ENCODE peak calls at places on chromosome 12, in six cellular contexts. E, S, M, K, Y and G are unnamed samples.

GRCh38 chr12:22658214-22658613 is 33.2 kb downstream of the ETNK1 start:
- DNase-seq in K (no peak), S (no peak), M (no peak), Y (no peak), E (no peak), G (no peak)

GRCh38 chr12:9798008-9798619 is 29.2 kb upstream of the KLRF1 start:
- DNase-seq in S (peak; percentile 61), Y (peak; percentile 49), M (no peak), E (peak; percentile 45), K (peak; percentile 41), G (no peak)

GRCh38 chr12:121610239-121611149 is 15.8 kb upstream of the ORAI1 start:
- DNase-seq in M (no peak), E (no peak), Y (no peak), S (no peak), K (no peak), G (no peak)

GRCh38 chr12:93786669-93787397 is 109.7 kb downstream of the CRADD start:
- DNase-seq in K (no peak), S (no peak), E (no peak), Y (no peak), M (no peak), G (no peak)

GRCh38 chr12:71954861-71955260 is 16.2 kb downstream of the TPH2 start:
- DNase-seq in Y (no peak), S (no peak), K (no peak), M (no peak), E (no peak), G (no peak)

GRCh38 chr12:62273724-62274380 is 13.6 kb downstream of the USP15 start:
- DNase-seq in S (no peak), M (no peak), K (peak; percentile 16), Y (no peak), E (no peak), G (no peak)

GRCh38 chr12:93913845-93914244 is 234.5 kb upstream of the PLXNC1 start:
- DNase-seq in S (no peak), M (no peak), K (no peak), Y (no peak), E (no peak), G (no peak)

GRCh38 chr12:54164402-54165145 is 24.2 kb downstream of the SMUG1 start:
- DNase-seq in S (no peak), K (no peak), E (no peak), Y (no peak), M (no peak), G (no peak)

GRCh38 chr12:19183121-19183838 is 53.7 kb downstream of the PLEKHA5 start:
- DNase-seq in Y (no peak), M (no peak), E (no peak), K (no peak), S (no peak), G (no peak)

GRCh38 chr12:89350661-89351488 is 1.4 kb downstream of the DUSP6 start:
- DNase-seq in K (no peak), S (peak; percentile 86), M (peak; percentile 79), E (no peak), Y (no peak), G (no peak)

GRCh38 chr12:45402288-45402687 is 186.4 kb downstream of the ANO6 start:
- DNase-seq in K (no peak), E (no peak), Y (no peak), S (no peak), M (no peak), G (no peak)

GRCh38 chr12:25005376-25005775 is 56.5 kb upstream of the BCAT1 start:
- DNase-seq in M (no peak), E (no peak), Y (no peak), S (no peak), K (no peak), G (no peak)

GRCh38 chr12:12620730-12621315 is 9.1 kb downstream of the CREBL2 start:
- DNase-seq in K (no peak), E (no peak), S (no peak), Y (no peak), M (no peak), G (no peak)

GRCh38 chr12:39440101-39440500 is 2.8 kb downstream of the KIF21A start:
- DNase-seq in E (no peak), S (no peak), K (no peak), M (no peak), Y (no peak), G (no peak)

GRCh38 chr12:15613981-15614380 is 175.2 kb downstream of the EPS8 start:
- DNase-seq in K (no peak), E (no peak), Y (no peak), S (no peak), M (no peak), G (no peak)

GRCh38 chr12:15534322-15534721 is 212.0 kb downstream of the PTPRO start:
- DNase-seq in Y (no peak), E (no peak), M (no peak), S (no peak), K (no peak), G (no peak)

GRCh38 chr12:4202918-4203317 is 70.6 kb upstream of the CCND2 start:
- DNase-seq in M (no peak), Y (no peak), K (no peak), E (no peak), S (no peak), G (no peak)

GRCh38 chr12:84492381-84492883 is 420.2 kb downstream of the SLC6A15 start:
- DNase-seq in S (no peak), Y (no peak), E (no peak), M (no peak), K (no peak), G (no peak)

DNA sequence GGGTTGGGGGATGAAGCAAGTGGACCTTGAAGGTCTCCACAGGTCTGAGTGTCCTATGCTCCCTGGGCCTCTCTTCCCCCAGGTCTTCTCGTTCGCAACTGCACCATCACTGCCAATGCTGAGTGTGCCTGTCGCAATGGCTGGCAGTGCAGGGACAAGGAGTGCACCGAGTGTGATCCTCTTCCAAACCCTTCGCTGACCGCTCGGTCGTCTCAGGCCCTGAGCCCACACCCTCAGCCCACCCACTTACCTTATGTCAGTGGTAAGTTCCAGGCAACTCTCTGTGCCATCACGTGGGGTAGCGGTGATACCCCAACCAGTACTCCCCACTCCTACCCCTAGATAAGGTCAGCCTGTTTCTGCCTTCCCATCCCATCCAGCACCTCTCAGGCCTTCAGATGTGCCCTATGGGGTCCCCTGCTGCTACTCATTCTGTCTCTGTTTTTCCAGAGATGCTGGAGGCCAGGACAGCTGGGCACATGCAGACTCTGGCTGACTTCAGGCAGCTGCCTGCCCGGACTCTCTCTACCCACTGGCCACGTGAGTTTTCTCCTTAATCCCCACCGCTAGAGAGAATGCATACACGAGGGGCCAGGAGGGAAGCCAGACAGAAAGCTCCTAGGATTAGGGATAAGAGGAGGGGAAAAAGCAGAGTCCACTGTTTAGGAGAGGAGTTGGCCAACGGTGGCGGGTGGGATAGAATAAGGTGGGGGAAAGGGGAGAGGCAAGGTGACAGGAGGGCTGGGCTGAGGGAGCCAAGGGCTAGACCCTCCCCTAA is 1.6 kb upstream of the TAPBPL start:
- DNase-seq in E (no peak), Y (no peak), K (no peak), S (no peak), M (no peak), G (no peak)
- TF ChIP-seq POLR2A in E (no peak), Y (no peak), K (no peak), S (no peak), M (no peak), G (no peak)

DNA sequence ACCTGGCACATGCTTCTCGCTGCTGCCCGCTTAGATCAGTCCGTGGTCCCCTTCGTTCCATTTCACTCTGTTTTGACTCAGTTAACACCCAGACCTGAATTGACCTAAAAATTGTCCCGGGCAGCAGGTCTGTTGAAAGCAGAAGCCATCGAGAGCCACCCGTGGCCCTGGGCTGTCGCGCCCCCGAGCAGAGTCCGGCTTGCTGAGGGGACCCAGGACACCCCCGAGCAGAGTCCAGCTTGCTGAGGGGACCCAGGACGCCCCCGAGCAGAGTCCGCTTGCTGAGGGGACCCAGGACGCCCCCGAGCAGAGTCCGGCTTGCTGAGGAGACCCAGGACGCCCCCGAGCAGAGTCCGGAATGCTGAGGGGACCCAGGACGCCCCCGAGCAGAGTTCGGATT is 50.2 kb upstream of the GALNT9 start:
- DNase-seq in Y (no peak), K (no peak), S (peak; percentile 40), E (no peak), M (no peak), G (no peak)
- H3K27me3 ChIP-seq in Y (peaks cover 45% of the 10 kb centered on the region), K (peaks cover 10% of the 10 kb centered on the region), S (peaks cover 5% of the 10 kb centered on the region), E (peaks cover 69% of the 10 kb centered on the region), M (peaks cover 78% of the 10 kb centered on the region), G (peaks cover 4% of the 10 kb centered on the region)

DNA sequence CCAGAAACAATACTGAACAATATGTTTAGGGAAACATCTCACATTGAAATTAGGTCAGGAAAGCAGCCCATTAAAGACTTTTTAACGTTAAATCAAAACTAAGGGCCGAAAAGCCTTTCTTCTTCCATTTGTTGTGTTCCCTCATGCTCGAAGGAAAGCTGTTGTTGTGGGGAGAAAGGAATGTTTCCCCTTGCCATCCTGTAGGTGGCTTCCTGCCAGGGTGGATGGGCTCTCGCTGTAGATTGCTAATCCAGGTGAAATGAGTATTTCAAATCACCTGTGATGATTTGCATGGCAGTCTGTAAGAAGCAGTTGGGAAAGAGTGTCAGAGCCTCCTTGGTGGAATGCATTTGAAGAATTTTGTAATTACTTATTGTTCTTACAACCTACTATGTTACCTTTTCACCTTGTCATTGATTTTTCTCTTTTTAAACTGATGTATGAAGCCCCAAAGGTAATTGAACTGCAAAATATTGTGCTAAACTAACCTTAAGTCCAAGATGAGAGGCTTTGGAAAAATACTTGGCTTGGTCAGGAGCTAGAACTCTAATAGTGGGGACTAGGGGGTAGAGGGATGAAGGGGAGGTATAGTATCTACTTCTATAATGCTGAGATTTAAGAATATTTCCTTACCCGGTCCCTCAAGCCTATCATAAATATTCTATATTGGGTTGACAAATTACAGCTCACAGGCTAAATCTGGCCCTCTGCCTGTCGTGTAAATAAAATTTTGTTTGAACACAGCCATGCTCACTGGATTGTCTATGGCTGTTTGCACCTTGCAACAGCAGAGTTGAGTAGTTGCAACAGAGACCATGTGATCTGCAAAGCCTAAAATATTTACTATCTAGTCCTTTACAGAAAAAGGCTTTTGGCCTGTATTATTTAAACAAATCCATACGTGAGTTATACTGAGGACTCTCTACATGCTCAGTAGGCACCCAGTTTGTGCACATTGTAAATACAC is 7.7 kb upstream of the DCP1B start:
- DNase-seq in E (no peak), Y (no peak), S (no peak), K (peak; percentile 73), M (no peak), G (no peak)
- TF ChIP-seq POLR2AphosphoS5 in E (no peak), Y (no peak), S (no peak), K (no peak), M (no peak), G (no peak)

GRCh38 chr12:57782608-57783465 is at the start of gene TSFM:
- DNase-seq in E (peak; percentile 93), K (peak; percentile 85), Y (peak; percentile 96), S (peak; percentile 99), M (peak; percentile 99), G (no peak)
- TF ChIP-seq POLR2A in E (peak; percentile 55), K (peak; percentile 89), Y (no peak), S (no peak), M (no peak), G (peak; percentile 39)

GRCh38 chr12:124136796-124137195 is 158.1 kb upstream of the RFLNA start:
- DNase-seq in K (no peak), M (no peak), S (no peak), E (no peak), Y (no peak), G (no peak)
- H3K27me3 ChIP-seq in K (no peaks in the 10 kb centered on the region), M (no peaks in the 10 kb centered on the region), S (no peaks in the 10 kb centered on the region), E (no peaks in the 10 kb centered on the region), Y (no peaks in the 10 kb centered on the region), G (no peaks in the 10 kb centered on the region)

GRCh38 chr12:7678744-7679143 is 13.0 kb upstream of the APOBEC1 start:
- DNase-seq in M (no peak), E (no peak), K (no peak), S (no peak), Y (no peak), G (no peak)
- TF ChIP-seq POLR2AphosphoS5 in M (no peak), E (no peak), K (no peak), S (no peak), Y (no peak), G (no peak)